ENCODE peak calls at places on chromosomes 5 and 9, in seven cellular contexts. One of them, this sample, is unnamed.

GRCh38 chr5:139215176-139215975 is 17.2 kb upstream of the SIL1 start:
- DNase-seq in GM23248: peak
- DNase-seq in activated gamma-delta T cell treated with Interleukin-2 at 50 U/mL for 16 hours: no peak
- DNase-seq in foreskin fibroblast: no peak
- DNase-seq in GM12891: no peak
- DNase-seq in mucosa of gallbladder: no peak
- DNase-seq in H9: no peak
- DNase-seq in this sample: no peak

GRCh38 chr5:59346987-59347386 is 546.5 kb downstream of the PDE4D start:
- DNase-seq in GM23248: no peak
- DNase-seq in activated gamma-delta T cell treated with Interleukin-2 at 50 U/mL for 16 hours: no peak
- DNase-seq in foreskin fibroblast: no peak
- DNase-seq in GM12891: no peak
- DNase-seq in mucosa of gallbladder: no peak
- DNase-seq in H9: no peak
- DNase-seq in this sample: no peak

GRCh38 chr5:37272564-37272963 is 23.4 kb upstream of the CPLANE1 start:
- DNase-seq in GM23248: peak
- DNase-seq in activated gamma-delta T cell treated with Interleukin-2 at 50 U/mL for 16 hours: no peak
- DNase-seq in foreskin fibroblast: peak
- DNase-seq in GM12891: no peak
- DNase-seq in mucosa of gallbladder: peak
- DNase-seq in H9: no peak
- DNase-seq in this sample: peak

GRCh38 chr5:97854871-97855762 is 672.1 kb upstream of the RIOK2 start:
- DNase-seq in GM23248: no peak
- DNase-seq in activated gamma-delta T cell treated with Interleukin-2 at 50 U/mL for 16 hours: no peak
- DNase-seq in foreskin fibroblast: peak
- DNase-seq in GM12891: no peak
- DNase-seq in mucosa of gallbladder: no peak
- DNase-seq in H9: peak
- DNase-seq in this sample: peak

GRCh38 chr9:131404581-131404980 is 10.7 kb downstream of the PRRC2B start:
- DNase-seq in GM23248: peak
- DNase-seq in activated gamma-delta T cell treated with Interleukin-2 at 50 U/mL for 16 hours: no peak
- DNase-seq in foreskin fibroblast: no peak
- DNase-seq in GM12891: no peak
- DNase-seq in mucosa of gallbladder: no peak
- DNase-seq in H9: no peak
- DNase-seq in this sample: no peak

GRCh38 chr9:111599092-111599947 is at the start of gene PTGR1:
- DNase-seq in GM23248: peak
- DNase-seq in activated gamma-delta T cell treated with Interleukin-2 at 50 U/mL for 16 hours: no peak
- DNase-seq in foreskin fibroblast: peak
- DNase-seq in GM12891: peak
- DNase-seq in mucosa of gallbladder: peak
- DNase-seq in H9: peak
- DNase-seq in this sample: peak

GRCh38 chr9:114051281-114051680 is 26.8 kb downstream of the AMBP start:
- DNase-seq in GM23248: no peak
- DNase-seq in activated gamma-delta T cell treated with Interleukin-2 at 50 U/mL for 16 hours: no peak
- DNase-seq in foreskin fibroblast: no peak
- DNase-seq in GM12891: no peak
- DNase-seq in mucosa of gallbladder: no peak
- DNase-seq in H9: peak
- DNase-seq in this sample: peak

GRCh38 chr9:97363661-97364299 is 48.1 kb upstream of the TDRD7 start:
- DNase-seq in GM23248: no peak
- DNase-seq in activated gamma-delta T cell treated with Interleukin-2 at 50 U/mL for 16 hours: no peak
- DNase-seq in foreskin fibroblast: no peak
- DNase-seq in GM12891: no peak
- DNase-seq in mucosa of gallbladder: no peak
- DNase-seq in H9: no peak
- DNase-seq in this sample: peak

GRCh38 chr5:53063176-53063575 is 46.4 kb downstream of the MOCS2 start:
- DNase-seq in GM23248: peak
- DNase-seq in activated gamma-delta T cell treated with Interleukin-2 at 50 U/mL for 16 hours: no peak
- DNase-seq in foreskin fibroblast: peak
- DNase-seq in GM12891: no peak
- DNase-seq in mucosa of gallbladder: no peak
- DNase-seq in H9: no peak
- DNase-seq in this sample: no peak

GRCh38 chr9:19922476-19923118 is 133.8 kb upstream of the SLC24A2 start:
- DNase-seq in GM23248: peak
- DNase-seq in activated gamma-delta T cell treated with Interleukin-2 at 50 U/mL for 16 hours: no peak
- DNase-seq in foreskin fibroblast: peak
- DNase-seq in GM12891: no peak
- DNase-seq in mucosa of gallbladder: no peak
- DNase-seq in H9: peak
- DNase-seq in this sample: peak

GRCh38 chr5:96679293-96679692 is 17.1 kb downstream of the CAST start:
- DNase-seq in GM23248: no peak
- DNase-seq in activated gamma-delta T cell treated with Interleukin-2 at 50 U/mL for 16 hours: no peak
- DNase-seq in foreskin fibroblast: no peak
- DNase-seq in GM12891: no peak
- DNase-seq in mucosa of gallbladder: no peak
- DNase-seq in H9: no peak
- DNase-seq in this sample: no peak

GRCh38 chr9:105663914-105664313 is 1.7 kb downstream of the TAL2 start:
- DNase-seq in GM23248: no peak
- DNase-seq in activated gamma-delta T cell treated with Interleukin-2 at 50 U/mL for 16 hours: no peak
- DNase-seq in foreskin fibroblast: no peak
- DNase-seq in GM12891: no peak
- DNase-seq in mucosa of gallbladder: no peak
- DNase-seq in H9: no peak
- DNase-seq in this sample: no peak

GRCh38 chr5:76692651-76693050 is 23.3 kb upstream of the F2R start:
- DNase-seq in GM23248: no peak
- DNase-seq in activated gamma-delta T cell treated with Interleukin-2 at 50 U/mL for 16 hours: no peak
- DNase-seq in foreskin fibroblast: no peak
- DNase-seq in GM12891: no peak
- DNase-seq in mucosa of gallbladder: no peak
- DNase-seq in H9: no peak
- DNase-seq in this sample: no peak

GRCh38 chr9:69940668-69941067 is 103.0 kb upstream of the MAMDC2 start:
- DNase-seq in GM23248: no peak
- DNase-seq in activated gamma-delta T cell treated with Interleukin-2 at 50 U/mL for 16 hours: no peak
- DNase-seq in foreskin fibroblast: no peak
- DNase-seq in GM12891: no peak
- DNase-seq in mucosa of gallbladder: no peak
- DNase-seq in H9: no peak
- DNase-seq in this sample: no peak

GRCh38 chr9:123157216-123157615 is 111.2 kb downstream of the STRBP start:
- DNase-seq in GM23248: peak
- DNase-seq in activated gamma-delta T cell treated with Interleukin-2 at 50 U/mL for 16 hours: no peak
- DNase-seq in foreskin fibroblast: peak
- DNase-seq in GM12891: no peak
- DNase-seq in mucosa of gallbladder: no peak
- DNase-seq in H9: no peak
- DNase-seq in this sample: no peak

GRCh38 chr5:56060276-56061110 is 65.7 kb upstream of the IL6ST start:
- DNase-seq in GM23248: no peak
- DNase-seq in activated gamma-delta T cell treated with Interleukin-2 at 50 U/mL for 16 hours: no peak
- DNase-seq in foreskin fibroblast: no peak
- DNase-seq in GM12891: no peak
- DNase-seq in mucosa of gallbladder: no peak
- DNase-seq in H9: no peak
- DNase-seq in this sample: no peak

GRCh38 chr9:106528158-106528557 is 334.8 kb upstream of the ZNF462 start:
- DNase-seq in GM23248: no peak
- DNase-seq in activated gamma-delta T cell treated with Interleukin-2 at 50 U/mL for 16 hours: no peak
- DNase-seq in foreskin fibroblast: no peak
- DNase-seq in GM12891: no peak
- DNase-seq in mucosa of gallbladder: no peak
- DNase-seq in H9: no peak
- DNase-seq in this sample: no peak

GRCh38 chr5:137218896-137219295 is 280.2 kb downstream of the SPOCK1 start:
- DNase-seq in GM23248: no peak
- DNase-seq in activated gamma-delta T cell treated with Interleukin-2 at 50 U/mL for 16 hours: no peak
- DNase-seq in foreskin fibroblast: no peak
- DNase-seq in GM12891: no peak
- DNase-seq in mucosa of gallbladder: no peak
- DNase-seq in H9: no peak
- DNase-seq in this sample: no peak

GRCh38 chr9:70256123-70256551 is 2.6 kb upstream of the SMC5 start:
- DNase-seq in GM23248: peak
- DNase-seq in activated gamma-delta T cell treated with Interleukin-2 at 50 U/mL for 16 hours: no peak
- DNase-seq in foreskin fibroblast: peak
- DNase-seq in GM12891: no peak
- DNase-seq in mucosa of gallbladder: no peak
- DNase-seq in H9: no peak
- DNase-seq in this sample: no peak

GRCh38 chr9:133825555-133826198 is 87.5 kb upstream of the SARDH start:
- DNase-seq in GM23248: peak
- DNase-seq in activated gamma-delta T cell treated with Interleukin-2 at 50 U/mL for 16 hours: no peak
- DNase-seq in foreskin fibroblast: peak
- DNase-seq in GM12891: no peak
- DNase-seq in mucosa of gallbladder: no peak
- DNase-seq in H9: no peak
- DNase-seq in this sample: no peak

GRCh38 chr9:127096208-127096607 is 26.2 kb downstream of the ANGPTL2 start:
- DNase-seq in GM23248: no peak
- DNase-seq in activated gamma-delta T cell treated with Interleukin-2 at 50 U/mL for 16 hours: no peak
- DNase-seq in foreskin fibroblast: no peak
- DNase-seq in GM12891: no peak
- DNase-seq in mucosa of gallbladder: no peak
- DNase-seq in H9: no peak
- DNase-seq in this sample: peak

GRCh38 chr9:129218918-129219317 is 40.9 kb upstream of the IER5L start:
- DNase-seq in GM23248: no peak
- DNase-seq in activated gamma-delta T cell treated with Interleukin-2 at 50 U/mL for 16 hours: no peak
- DNase-seq in foreskin fibroblast: no peak
- DNase-seq in GM12891: no peak
- DNase-seq in mucosa of gallbladder: no peak
- DNase-seq in H9: no peak
- DNase-seq in this sample: no peak

GRCh38 chr5:100762163-100762562 is 140.9 kb downstream of the ST8SIA4 start:
- DNase-seq in GM23248: no peak
- DNase-seq in activated gamma-delta T cell treated with Interleukin-2 at 50 U/mL for 16 hours: no peak
- DNase-seq in foreskin fibroblast: no peak
- DNase-seq in GM12891: no peak
- DNase-seq in mucosa of gallbladder: no peak
- DNase-seq in H9: no peak
- DNase-seq in this sample: no peak

GRCh38 chr5:116534988-116535387 is 39.6 kb downstream of the SEMA6A start:
- DNase-seq in GM23248: no peak
- DNase-seq in activated gamma-delta T cell treated with Interleukin-2 at 50 U/mL for 16 hours: no peak
- DNase-seq in foreskin fibroblast: no peak
- DNase-seq in GM12891: no peak
- DNase-seq in mucosa of gallbladder: no peak
- DNase-seq in H9: no peak
- DNase-seq in this sample: no peak

GRCh38 chr5:26805076-26805475 is 233.3 kb downstream of the CDH9 start:
- DNase-seq in GM23248: no peak
- DNase-seq in activated gamma-delta T cell treated with Interleukin-2 at 50 U/mL for 16 hours: no peak
- DNase-seq in foreskin fibroblast: no peak
- DNase-seq in GM12891: no peak
- DNase-seq in mucosa of gallbladder: no peak
- DNase-seq in H9: no peak
- DNase-seq in this sample: no peak

GRCh38 chr5:127187711-127188110 is 102.9 kb upstream of the MEGF10 start:
- DNase-seq in GM23248: no peak
- DNase-seq in activated gamma-delta T cell treated with Interleukin-2 at 50 U/mL for 16 hours: no peak
- DNase-seq in foreskin fibroblast: peak
- DNase-seq in GM12891: no peak
- DNase-seq in mucosa of gallbladder: no peak
- DNase-seq in H9: no peak
- DNase-seq in this sample: no peak

GRCh38 chr9:92406506-92406905 is 2.1 kb upstream of the OGN start:
- DNase-seq in GM23248: no peak
- DNase-seq in activated gamma-delta T cell treated with Interleukin-2 at 50 U/mL for 16 hours: peak
- DNase-seq in foreskin fibroblast: peak
- DNase-seq in GM12891: no peak
- DNase-seq in mucosa of gallbladder: peak
- DNase-seq in H9: no peak
- DNase-seq in this sample: no peak

GRCh38 chr5:73825736-73826135 is 199.7 kb downstream of the ARHGEF28 start:
- DNase-seq in GM23248: no peak
- DNase-seq in activated gamma-delta T cell treated with Interleukin-2 at 50 U/mL for 16 hours: no peak
- DNase-seq in foreskin fibroblast: peak
- DNase-seq in GM12891: no peak
- DNase-seq in mucosa of gallbladder: no peak
- DNase-seq in H9: no peak
- DNase-seq in this sample: no peak

GRCh38 chr5:29524197-29524596 is 1669.3 kb upstream of the CDH6 start:
- DNase-seq in GM23248: no peak
- DNase-seq in activated gamma-delta T cell treated with Interleukin-2 at 50 U/mL for 16 hours: no peak
- DNase-seq in foreskin fibroblast: no peak
- DNase-seq in GM12891: no peak
- DNase-seq in mucosa of gallbladder: no peak
- DNase-seq in H9: no peak
- DNase-seq in this sample: no peak

GRCh38 chr5:144187699-144188294 is 17.1 kb downstream of the KCTD16 start:
- DNase-seq in GM23248: peak
- DNase-seq in activated gamma-delta T cell treated with Interleukin-2 at 50 U/mL for 16 hours: peak
- DNase-seq in foreskin fibroblast: peak
- DNase-seq in GM12891: peak
- DNase-seq in mucosa of gallbladder: peak
- DNase-seq in H9: no peak
- DNase-seq in this sample: no peak

GRCh38 chr5:133565993-133566392 is 46.3 kb downstream of the FSTL4 start:
- DNase-seq in GM23248: peak
- DNase-seq in activated gamma-delta T cell treated with Interleukin-2 at 50 U/mL for 16 hours: no peak
- DNase-seq in foreskin fibroblast: peak
- DNase-seq in GM12891: no peak
- DNase-seq in mucosa of gallbladder: peak
- DNase-seq in H9: no peak
- DNase-seq in this sample: peak

GRCh38 chr5:98865690-98866089 is 63.1 kb downstream of the CHD1 start:
- DNase-seq in GM23248: no peak
- DNase-seq in activated gamma-delta T cell treated with Interleukin-2 at 50 U/mL for 16 hours: no peak
- DNase-seq in foreskin fibroblast: no peak
- DNase-seq in GM12891: no peak
- DNase-seq in mucosa of gallbladder: no peak
- DNase-seq in H9: no peak
- DNase-seq in this sample: no peak

GRCh38 chr5:132132138-132132537 is 58.5 kb downstream of the CSF2 start:
- DNase-seq in GM23248: no peak
- DNase-seq in activated gamma-delta T cell treated with Interleukin-2 at 50 U/mL for 16 hours: no peak
- DNase-seq in foreskin fibroblast: no peak
- DNase-seq in GM12891: no peak
- DNase-seq in mucosa of gallbladder: no peak
- DNase-seq in H9: no peak
- DNase-seq in this sample: no peak

GRCh38 chr5:68037541-68037940 is 178.0 kb upstream of the PIK3R1 start:
- DNase-seq in GM23248: peak
- DNase-seq in activated gamma-delta T cell treated with Interleukin-2 at 50 U/mL for 16 hours: no peak
- DNase-seq in foreskin fibroblast: peak
- DNase-seq in GM12891: no peak
- DNase-seq in mucosa of gallbladder: no peak
- DNase-seq in H9: no peak
- DNase-seq in this sample: no peak

GRCh38 chr5:110288766-110289165 is 437.7 kb downstream of the TMEM232 start:
- DNase-seq in GM23248: peak
- DNase-seq in activated gamma-delta T cell treated with Interleukin-2 at 50 U/mL for 16 hours: no peak
- DNase-seq in foreskin fibroblast: peak
- DNase-seq in GM12891: no peak
- DNase-seq in mucosa of gallbladder: no peak
- DNase-seq in H9: no peak
- DNase-seq in this sample: peak

GRCh38 chr9:69131682-69132081 is 42.4 kb upstream of the TJP2 start:
- DNase-seq in GM23248: peak
- DNase-seq in activated gamma-delta T cell treated with Interleukin-2 at 50 U/mL for 16 hours: no peak
- DNase-seq in foreskin fibroblast: peak
- DNase-seq in GM12891: no peak
- DNase-seq in mucosa of gallbladder: no peak
- DNase-seq in H9: peak
- DNase-seq in this sample: no peak

GRCh38 chr5:125485003-125485641 is 738.7 kb upstream of the ZNF608 start:
- DNase-seq in GM23248: peak
- DNase-seq in activated gamma-delta T cell treated with Interleukin-2 at 50 U/mL for 16 hours: no peak
- DNase-seq in foreskin fibroblast: peak
- DNase-seq in GM12891: no peak
- DNase-seq in mucosa of gallbladder: peak
- DNase-seq in H9: no peak
- DNase-seq in this sample: peak

This sample was measured in endodermal cell.